ENCODE peak calls at places on chromosomes 13 and 19, in eight cellular contexts. B is tibial nerve; C is SJSA1; N is keratinocyte; E is tibial artery; R is mammary epithelial cell; S is uterus; H is CD4-positive, alpha-beta memory T cell. F is an unnamed sample.

GRCh38 chr13:97338571-97338970 is 95.4 kb upstream of the RAP2A start:
- DNase-seq in E (no peak), N (no peak), S (no peak), B (no peak), R (no peak), C (no peak), H (no peak), F (no peak)

GRCh38 chr13:91719033-91719432 is 320.6 kb downstream of the GPC5 start:
- DNase-seq in H (no peak), S (no peak), C (no peak), R (no peak), N (no peak), B (no peak), E (no peak), F (no peak)

GRCh38 chr19:22528956-22529355 is 105.2 kb upstream of the ZNF492 start:
- DNase-seq in B (no peak), R (no peak), C (no peak), N (no peak), H (no peak), E (no peak), S (no peak), F (no peak)

GRCh38 chr19:17999685-18000479 is 8.1 kb upstream of the ARRDC2 start:
- DNase-seq in B (no peak), R (no peak), S (no peak), N (no peak), H (no peak), E (no peak), C (no peak), F (no peak)

GRCh38 chr19:45117666-45118065 is 24.7 kb downstream of the PPP1R37 start:
- DNase-seq in R (no peak), E (no peak), S (no peak), C (no peak), B (no peak), N (no peak), H (no peak), F (no peak)

GRCh38 chr19:52520013-52520412 is 7.5 kb upstream of the ZNF808 start:
- DNase-seq in N (no peak), R (no peak), E (no peak), C (no peak), B (no peak), S (no peak), H (no peak), F (no peak)

GRCh38 chr13:109938255-109938936 is 152.0 kb upstream of the IRS2 start:
- DNase-seq in H (no peak), E (no peak), B (peak; percentile 22), S (peak; percentile 19), N (peak; percentile 5), C (no peak), R (peak; percentile 75), F (no peak)

GRCh38 chr19:2866495-2867024 is 575 bp upstream of the ZNF556 start:
- DNase-seq in N (no peak), B (no peak), C (no peak), H (no peak), S (no peak), E (no peak), R (no peak), F (no peak)

GRCh38 chr13:24053505-24054251 is 106.8 kb upstream of the SPATA13 start:
- DNase-seq in E (no peak), H (peak; percentile 57), R (peak; percentile 74), N (peak; percentile 4), C (peak; percentile 41), S (peak; percentile 58), B (no peak), F (peak; percentile 42)

GRCh38 chr19:2041436-2041685 is 9.7 kb downstream of the MKNK2 start:
- DNase-seq in H (no peak), B (no peak), R (no peak), N (no peak), C (no peak), S (no peak), E (no peak), F (no peak)

GRCh38 chr19:49896863-49897621 is at the start of gene IL4I1:
- DNase-seq in B (peak; percentile 36), N (no peak), E (peak; percentile 58), S (no peak), H (peak; percentile 94), R (no peak), C (no peak), F (peak; percentile 57)

GRCh38 chr13:99605417-99606321 is 104.4 kb downstream of the TM9SF2 start:
- DNase-seq in H (peak; percentile 66), E (peak; percentile 40), S (peak; percentile 30), C (no peak), N (no peak), R (no peak), B (peak; percentile 10), F (peak; percentile 24)

GRCh38 chr13:27533155-27533643 is 82.8 kb upstream of the MTIF3 start:
- DNase-seq in H (peak; percentile 53), E (peak; percentile 71), S (peak; percentile 42), R (peak; percentile 62), N (no peak), C (peak; percentile 44), B (peak; percentile 70), F (peak; percentile 36)

GRCh38 chr19:55461974-55462628 is 659 bp upstream of the ISOC2 start:
- DNase-seq in H (no peak), C (no peak), R (no peak), S (no peak), N (no peak), B (no peak), E (no peak), F (no peak)

GRCh38 chr19:16628984-16629691 is 1.1 kb upstream of the MED26 start:
- DNase-seq in C (peak; percentile 34), N (no peak), R (peak; percentile 6), S (peak; percentile 59), E (peak; percentile 39), H (peak; percentile 51), B (peak; percentile 55), F (no peak)

GRCh38 chr13:112067871-112068305 is 939 bp downstream of the SOX1 start:
- DNase-seq in H (no peak), B (no peak), C (no peak), S (no peak), N (no peak), R (no peak), E (no peak), F (no peak)

GRCh38 chr19:10565028-10565566 is 713 bp downstream of the KRI1 start:
- DNase-seq in B (peak; percentile 40), S (no peak), C (no peak), R (no peak), H (peak; percentile 68), N (no peak), E (peak; percentile 45), F (no peak)

GRCh38 chr13:29125145-29125933 is 305.2 kb downstream of the MTUS2 start:
- DNase-seq in S (no peak), R (no peak), H (peak; percentile 43), C (no peak), E (no peak), B (no peak), N (no peak), F (no peak)

DNA sequence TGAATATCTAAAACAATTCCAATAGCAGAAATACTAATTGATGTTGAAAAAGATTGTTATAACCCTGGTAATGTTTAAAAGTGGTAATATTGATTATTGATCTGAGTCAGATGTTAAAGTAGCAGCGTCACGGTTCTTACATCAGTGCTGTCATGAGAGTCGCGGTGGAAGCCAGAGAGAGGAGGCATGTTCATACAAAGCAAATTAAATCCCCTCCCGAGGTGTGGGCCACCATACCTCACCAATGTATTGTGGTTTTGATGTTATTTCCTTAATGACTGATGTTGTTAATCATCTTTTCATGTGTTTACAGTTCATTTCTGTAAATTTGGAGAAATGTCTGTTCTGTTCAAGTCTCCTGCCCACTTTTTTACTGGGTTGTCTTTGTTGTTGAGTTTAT is 11.2 kb downstream of the ZNF317 start:
- DNase-seq in H (no peak), N (no peak), S (no peak), R (no peak), C (no peak), E (no peak), B (no peak), F (no peak)
- H3K9me3 ChIP-seq in H (no peaks in the 10 kb centered on the region), N (peaks cover 11% of the 10 kb centered on the region), S (peaks cover 12% of the 10 kb centered on the region), R (peaks cover 29% of the 10 kb centered on the region), C (peaks cover 47% of the 10 kb centered on the region), E (no peaks in the 10 kb centered on the region), B (peaks cover 45% of the 10 kb centered on the region), F (no peaks in the 10 kb centered on the region)

DNA sequence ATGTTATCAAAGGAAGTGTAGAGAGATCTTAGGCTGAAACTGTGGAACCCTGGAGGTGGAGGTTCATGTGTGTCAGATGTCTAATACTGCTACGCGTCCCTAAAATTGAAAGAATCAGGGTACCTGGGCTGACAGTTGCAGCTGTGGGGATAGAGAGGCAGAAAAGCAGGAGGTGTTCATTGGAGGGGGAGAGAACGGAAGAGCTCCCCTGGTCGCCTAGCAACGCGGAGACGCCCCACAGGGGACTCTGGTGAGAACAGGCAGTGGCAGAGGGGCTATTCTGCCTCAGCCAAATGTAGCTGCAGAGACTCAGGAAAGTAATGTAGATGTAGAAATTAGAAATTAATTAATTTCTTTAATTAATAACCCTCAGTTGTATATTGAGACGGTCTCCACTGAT is 10.1 kb upstream of the ZNF835 start:
- DNase-seq in R (no peak), H (no peak), N (no peak), C (no peak), B (no peak), E (no peak), S (no peak), F (no peak)
- H3K9me3 ChIP-seq in R (peaks cover 24% of the 10 kb centered on the region), H (no peaks in the 10 kb centered on the region), N (peaks cover 7% of the 10 kb centered on the region), C (no peaks in the 10 kb centered on the region), B (no peaks in the 10 kb centered on the region), E (no peaks in the 10 kb centered on the region), S (no peaks in the 10 kb centered on the region), F (no peaks in the 10 kb centered on the region)

GRCh38 chr19:58196911-58197616 is 14.2 kb downstream of the ZNF274 start:
- DNase-seq in C (peak; percentile 35), E (no peak), R (peak; percentile 31), H (no peak), B (no peak), N (no peak), S (no peak), F (no peak)
- H3K9me3 ChIP-seq in C (peaks cover 49% of the 10 kb centered on the region), E (peaks cover 55% of the 10 kb centered on the region), R (peaks cover 86% of the 10 kb centered on the region), H (peaks cover 32% of the 10 kb centered on the region), B (peaks cover 100% of the 10 kb centered on the region), N (peaks cover 82% of the 10 kb centered on the region), S (peaks cover 100% of the 10 kb centered on the region), F (peaks cover 91% of the 10 kb centered on the region)

DNA sequence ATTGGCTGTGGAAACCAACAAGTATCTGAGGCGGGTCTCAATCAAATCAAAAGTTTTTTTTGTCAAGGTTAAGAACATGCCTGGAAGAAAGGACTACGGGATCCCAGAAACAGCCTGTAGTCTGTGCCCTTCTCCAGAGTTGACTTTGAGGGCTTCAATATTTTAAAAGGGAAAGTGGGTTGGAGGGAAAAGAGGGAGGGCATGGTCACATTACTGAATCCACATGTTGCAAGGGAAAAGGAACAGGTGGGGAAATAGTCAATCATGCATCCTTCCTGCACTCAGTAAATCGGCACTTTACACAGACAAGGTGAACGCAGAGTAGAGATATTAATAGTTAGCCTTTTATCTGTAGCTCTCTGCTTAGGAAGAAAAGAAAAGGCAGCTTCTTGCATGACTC is 808.5 kb downstream of the UQCRFS1 start:
- DNase-seq in R (no peak), C (no peak), N (no peak), S (no peak), H (no peak), E (no peak), B (no peak), F (no peak)
- H3K9me3 ChIP-seq in R (peaks cover 3% of the 10 kb centered on the region), C (no peaks in the 10 kb centered on the region), N (peaks cover 11% of the 10 kb centered on the region), S (no peaks in the 10 kb centered on the region), H (no peaks in the 10 kb centered on the region), E (no peaks in the 10 kb centered on the region), B (no peaks in the 10 kb centered on the region), F (no peaks in the 10 kb centered on the region)

GRCh38 chr13:113597386-113598080 is 13.0 kb downstream of the TFDP1 start:
- DNase-seq in S (no peak), R (no peak), B (no peak), H (no peak), N (no peak), E (peak; percentile 10), C (no peak), F (no peak)
- H3K9me3 ChIP-seq in S (no peaks in the 10 kb centered on the region), R (no peaks in the 10 kb centered on the region), B (no peaks in the 10 kb centered on the region), H (no peaks in the 10 kb centered on the region), N (no peaks in the 10 kb centered on the region), E (no peaks in the 10 kb centered on the region), C (peaks cover 17% of the 10 kb centered on the region), F (no peaks in the 10 kb centered on the region)

F was measured in T-helper 17 cell.